ENCODE peak calls at places on chromosomes 7 and 10, in five cellular contexts. One of them, this sample, is unnamed.
A peak's percentile ranks its signal among the peaks of the same experiment; 100 is the strongest.

GRCh38 chr10:28997736-28998135 is 291.1 kb upstream of the LYZL1 start:
- DNase-seq in HCT116: no peak
- DNase-seq in H9: no peak
- DNase-seq in fibroblast of lung: peak; percentile 25
- DNase-seq in aorta: no peak
- DNase-seq in this sample: no peak

GRCh38 chr7:75980865-75981449 is 13.4 kb downstream of the TMEM120A start:
- DNase-seq in HCT116: no peak
- DNase-seq in H9: no peak
- DNase-seq in fibroblast of lung: no peak
- DNase-seq in aorta: no peak
- DNase-seq in this sample: no peak

GRCh38 chr7:130292682-130293257 is at the start of gene CPA4:
- DNase-seq in HCT116: peak; percentile 91
- DNase-seq in H9: no peak
- DNase-seq in fibroblast of lung: peak; percentile 94
- DNase-seq in aorta: peak; percentile 82
- DNase-seq in this sample: no peak

GRCh38 chr10:11687357-11687771 is 54.8 kb upstream of the ECHDC3 start:
- DNase-seq in HCT116: peak; percentile 32
- DNase-seq in H9: no peak
- DNase-seq in fibroblast of lung: no peak
- DNase-seq in aorta: no peak
- DNase-seq in this sample: no peak

GRCh38 chr7:26705567-26705966 is 158.8 kb downstream of the SKAP2 start:
- DNase-seq in HCT116: no peak
- DNase-seq in H9: no peak
- DNase-seq in fibroblast of lung: peak; percentile 98
- DNase-seq in aorta: no peak
- DNase-seq in this sample: no peak

GRCh38 chr7:123747089-123747488 is 1.7 kb downstream of the WASL start:
- DNase-seq in HCT116: no peak
- DNase-seq in H9: no peak
- DNase-seq in fibroblast of lung: no peak
- DNase-seq in aorta: no peak
- DNase-seq in this sample: no peak

GRCh38 chr10:22550732-22551131 is 163.6 kb downstream of the PIP4K2A start:
- DNase-seq in HCT116: peak; percentile 16
- DNase-seq in H9: peak; percentile 71
- DNase-seq in fibroblast of lung: peak; percentile 36
- DNase-seq in aorta: peak; percentile 82
- DNase-seq in this sample: peak; percentile 60

GRCh38 chr10:121216295-121216694 is 365.1 kb downstream of the WDR11 start:
- DNase-seq in HCT116: no peak
- DNase-seq in H9: no peak
- DNase-seq in fibroblast of lung: no peak
- DNase-seq in aorta: no peak
- DNase-seq in this sample: no peak

GRCh38 chr7:114650491-114650890 is 235.9 kb downstream of the FOXP2 start:
- DNase-seq in HCT116: no peak
- DNase-seq in H9: no peak
- DNase-seq in fibroblast of lung: no peak
- DNase-seq in aorta: no peak
- DNase-seq in this sample: no peak

GRCh38 chr10:624605-625334 is 64.7 kb downstream of the DIP2C start:
- DNase-seq in HCT116: no peak
- DNase-seq in H9: peak; percentile 83
- DNase-seq in fibroblast of lung: peak; percentile 78
- DNase-seq in aorta: no peak
- DNase-seq in this sample: no peak

GRCh38 chr10:21524526-21525366 is 736 bp downstream of the SKIDA1 start:
- DNase-seq in HCT116: no peak
- DNase-seq in H9: no peak
- DNase-seq in fibroblast of lung: peak; percentile 85
- DNase-seq in aorta: peak; percentile 56
- DNase-seq in this sample: no peak

GRCh38 chr7:28688651-28689050 is 269.5 kb downstream of the TRIL start:
- DNase-seq in HCT116: no peak
- DNase-seq in H9: no peak
- DNase-seq in fibroblast of lung: peak; percentile 61
- DNase-seq in aorta: no peak
- DNase-seq in this sample: no peak

GRCh38 chr7:50304158-50304910 is at the start of gene IKZF1:
- DNase-seq in HCT116: no peak
- DNase-seq in H9: peak; percentile 46
- DNase-seq in fibroblast of lung: no peak
- DNase-seq in aorta: peak; percentile 86
- DNase-seq in this sample: peak; percentile 48

GRCh38 chr10:91643700-91644099 is 10.8 kb upstream of the PPP1R3C start:
- DNase-seq in HCT116: no peak
- DNase-seq in H9: peak; percentile 67
- DNase-seq in fibroblast of lung: no peak
- DNase-seq in aorta: no peak
- DNase-seq in this sample: no peak

GRCh38 chr7:135666836-135667235 is 4.5 kb downstream of the STMP1 start:
- DNase-seq in HCT116: no peak
- DNase-seq in H9: no peak
- DNase-seq in fibroblast of lung: no peak
- DNase-seq in aorta: no peak
- DNase-seq in this sample: no peak

GRCh38 chr7:22732556-22733126 is 5.6 kb downstream of the IL6 start:
- DNase-seq in HCT116: peak; percentile 21
- DNase-seq in H9: no peak
- DNase-seq in fibroblast of lung: peak; percentile 28
- DNase-seq in aorta: no peak
- DNase-seq in this sample: no peak

GRCh38 chr10:61262486-61263261 is 190.5 kb downstream of the TMEM26 start:
- DNase-seq in HCT116: no peak
- DNase-seq in H9: no peak
- DNase-seq in fibroblast of lung: peak; percentile 84
- DNase-seq in aorta: no peak
- DNase-seq in this sample: no peak

GRCh38 chr7:112714917-112715316 is 75.3 kb downstream of the TMEM168 start:
- DNase-seq in HCT116: no peak
- DNase-seq in H9: no peak
- DNase-seq in fibroblast of lung: no peak
- DNase-seq in aorta: no peak
- DNase-seq in this sample: no peak

GRCh38 chr10:132641966-132642731 is 104.6 kb downstream of the INPP5A start:
- DNase-seq in HCT116: no peak
- DNase-seq in H9: no peak
- DNase-seq in fibroblast of lung: no peak
- DNase-seq in aorta: peak; percentile 76
- DNase-seq in this sample: no peak

GRCh38 chr7:16509829-16510228 is 16.8 kb upstream of the LRRC72 start:
- DNase-seq in HCT116: no peak
- DNase-seq in H9: no peak
- DNase-seq in fibroblast of lung: no peak
- DNase-seq in aorta: no peak
- DNase-seq in this sample: no peak

GRCh38 chr7:115208710-115209540 is 287.0 kb downstream of the MDFIC start:
- DNase-seq in HCT116: no peak
- DNase-seq in H9: no peak
- DNase-seq in fibroblast of lung: no peak
- DNase-seq in aorta: no peak
- DNase-seq in this sample: no peak

GRCh38 chr7:35820858-35821257 is 20.0 kb downstream of the SEPTIN7 start:
- DNase-seq in HCT116: no peak
- DNase-seq in H9: no peak
- DNase-seq in fibroblast of lung: no peak
- DNase-seq in aorta: no peak
- DNase-seq in this sample: no peak

GRCh38 chr7:108037748-108038147 is 34.8 kb upstream of the LAMB1 start:
- DNase-seq in HCT116: no peak
- DNase-seq in H9: no peak
- DNase-seq in fibroblast of lung: no peak
- DNase-seq in aorta: no peak
- DNase-seq in this sample: no peak

GRCh38 chr7:1357601-1358271 is 101.5 kb downstream of the MICALL2 start:
- DNase-seq in HCT116: no peak
- DNase-seq in H9: no peak
- DNase-seq in fibroblast of lung: no peak
- DNase-seq in aorta: peak; percentile 54
- DNase-seq in this sample: no peak

GRCh38 chr7:41886906-41887311 is 184.0 kb upstream of the INHBA start:
- DNase-seq in HCT116: no peak
- DNase-seq in H9: peak; percentile 52
- DNase-seq in fibroblast of lung: peak; percentile 95
- DNase-seq in aorta: peak; percentile 89
- DNase-seq in this sample: no peak

GRCh38 chr7:147022056-147022455 is 905.5 kb downstream of the CNTNAP2 start:
- DNase-seq in HCT116: no peak
- DNase-seq in H9: no peak
- DNase-seq in fibroblast of lung: no peak
- DNase-seq in aorta: no peak
- DNase-seq in this sample: no peak

GRCh38 chr7:57201895-57202210 is 69.6 kb upstream of the ZNF479 start:
- DNase-seq in HCT116: no peak
- DNase-seq in H9: no peak
- DNase-seq in fibroblast of lung: no peak
- DNase-seq in aorta: peak; percentile 54
- DNase-seq in this sample: no peak

GRCh38 chr7:57205000-57205399 is 72.8 kb upstream of the ZNF479 start:
- DNase-seq in HCT116: no peak
- DNase-seq in H9: no peak
- DNase-seq in fibroblast of lung: no peak
- DNase-seq in aorta: peak; percentile 50
- DNase-seq in this sample: no peak

GRCh38 chr7:57202274-57202673 is 70.0 kb upstream of the ZNF479 start:
- DNase-seq in HCT116: no peak
- DNase-seq in H9: no peak
- DNase-seq in fibroblast of lung: no peak
- DNase-seq in aorta: peak; percentile 45
- DNase-seq in this sample: no peak

GRCh38 chr7:57204411-57204811 is 72.2 kb upstream of the ZNF479 start:
- DNase-seq in HCT116: no peak
- DNase-seq in H9: no peak
- DNase-seq in fibroblast of lung: no peak
- DNase-seq in aorta: peak; percentile 39
- DNase-seq in this sample: no peak

GRCh38 chr7:57203161-57203791 is 71.0 kb upstream of the ZNF479 start:
- DNase-seq in HCT116: no peak
- DNase-seq in H9: no peak
- DNase-seq in fibroblast of lung: no peak
- DNase-seq in aorta: peak; percentile 73
- DNase-seq in this sample: no peak
- H3K9me3 ChIP-seq in HCT116: no peaks in the 10 kb centered on the region
- H3K9me3 ChIP-seq in H9: peaks cover 81% of the 10 kb centered on the region
- H3K9me3 ChIP-seq in fibroblast of lung: no peaks in the 10 kb centered on the region
- H3K9me3 ChIP-seq in aorta: peaks cover 7% of the 10 kb centered on the region
- H3K9me3 ChIP-seq in this sample: no peaks in the 10 kb centered on the region

DNA sequence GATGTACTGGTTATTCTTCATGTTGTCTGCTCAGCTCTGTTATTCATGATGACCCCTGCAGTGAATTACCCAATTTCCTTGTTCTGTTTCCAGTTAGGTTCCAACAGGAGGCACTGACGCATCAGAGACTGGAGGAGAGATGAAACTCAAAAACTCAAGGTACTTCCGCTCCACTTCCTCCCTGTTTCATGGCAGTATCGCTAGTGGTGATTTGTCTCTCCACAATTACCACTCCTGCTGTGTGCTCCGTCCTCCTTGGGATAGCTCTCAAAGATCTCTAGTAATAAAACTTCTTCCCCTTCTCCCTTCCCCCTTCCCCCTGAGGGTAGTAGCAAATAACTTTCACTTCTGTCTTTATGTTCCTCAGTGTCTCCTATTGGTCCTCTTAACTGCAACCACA is 107.4 kb upstream of the ABCB5 start:
- DNase-seq in HCT116: no peak
- DNase-seq in H9: no peak
- DNase-seq in fibroblast of lung: no peak
- DNase-seq in aorta: no peak
- DNase-seq in this sample: no peak
- H3K9me3 ChIP-seq in HCT116: no peaks in the 10 kb centered on the region
- H3K9me3 ChIP-seq in H9: no peaks in the 10 kb centered on the region
- H3K9me3 ChIP-seq in fibroblast of lung: no peaks in the 10 kb centered on the region
- H3K9me3 ChIP-seq in aorta: no peaks in the 10 kb centered on the region
- H3K9me3 ChIP-seq in this sample: no peaks in the 10 kb centered on the region

DNA sequence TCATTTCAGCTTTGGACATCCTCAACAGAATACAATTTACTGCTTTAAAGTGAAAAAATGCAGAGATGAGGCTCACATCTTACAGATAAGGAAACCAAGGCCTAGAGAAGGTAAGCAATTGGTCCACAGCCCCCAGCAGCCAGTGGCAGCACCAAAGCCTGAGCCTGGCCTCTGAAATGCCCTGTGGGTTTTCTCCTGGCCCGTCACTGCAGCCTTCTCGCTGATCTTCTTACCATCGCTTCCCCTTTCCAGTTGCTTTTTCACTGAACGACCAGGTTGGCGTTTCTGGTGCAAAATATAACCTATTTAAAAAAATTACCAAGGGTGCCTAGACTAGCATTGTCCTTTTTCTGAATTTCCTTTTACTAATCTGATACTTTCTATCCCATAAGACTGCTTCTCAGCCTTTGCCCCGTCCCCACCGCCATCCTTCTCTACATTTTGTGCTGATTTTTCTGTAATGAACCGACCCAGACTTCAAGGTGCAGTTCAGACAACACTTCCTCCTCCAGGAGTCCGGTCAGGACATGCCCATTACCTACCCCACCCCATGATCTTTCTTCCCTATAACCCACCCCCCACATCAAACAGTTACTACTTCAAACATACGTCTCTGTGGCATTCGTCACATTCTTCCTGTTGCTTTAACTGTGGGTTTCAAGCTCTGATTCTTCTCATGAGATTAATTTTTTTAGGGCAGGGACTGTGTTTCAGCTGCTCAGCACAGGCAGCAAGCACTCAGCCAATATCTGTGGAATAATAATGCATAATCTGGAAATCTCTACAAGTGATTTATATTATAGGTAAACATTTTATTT is 289.4 kb downstream of the DNAJB6 start:
- DNase-seq in HCT116: no peak
- DNase-seq in H9: no peak
- DNase-seq in fibroblast of lung: no peak
- DNase-seq in aorta: no peak
- DNase-seq in this sample: no peak
- H3K9me3 ChIP-seq in HCT116: no peaks in the 10 kb centered on the region
- H3K9me3 ChIP-seq in H9: no peaks in the 10 kb centered on the region
- H3K9me3 ChIP-seq in fibroblast of lung: no peaks in the 10 kb centered on the region
- H3K9me3 ChIP-seq in aorta: peaks cover 2% of the 10 kb centered on the region
- H3K9me3 ChIP-seq in this sample: no peaks in the 10 kb centered on the region

DNA sequence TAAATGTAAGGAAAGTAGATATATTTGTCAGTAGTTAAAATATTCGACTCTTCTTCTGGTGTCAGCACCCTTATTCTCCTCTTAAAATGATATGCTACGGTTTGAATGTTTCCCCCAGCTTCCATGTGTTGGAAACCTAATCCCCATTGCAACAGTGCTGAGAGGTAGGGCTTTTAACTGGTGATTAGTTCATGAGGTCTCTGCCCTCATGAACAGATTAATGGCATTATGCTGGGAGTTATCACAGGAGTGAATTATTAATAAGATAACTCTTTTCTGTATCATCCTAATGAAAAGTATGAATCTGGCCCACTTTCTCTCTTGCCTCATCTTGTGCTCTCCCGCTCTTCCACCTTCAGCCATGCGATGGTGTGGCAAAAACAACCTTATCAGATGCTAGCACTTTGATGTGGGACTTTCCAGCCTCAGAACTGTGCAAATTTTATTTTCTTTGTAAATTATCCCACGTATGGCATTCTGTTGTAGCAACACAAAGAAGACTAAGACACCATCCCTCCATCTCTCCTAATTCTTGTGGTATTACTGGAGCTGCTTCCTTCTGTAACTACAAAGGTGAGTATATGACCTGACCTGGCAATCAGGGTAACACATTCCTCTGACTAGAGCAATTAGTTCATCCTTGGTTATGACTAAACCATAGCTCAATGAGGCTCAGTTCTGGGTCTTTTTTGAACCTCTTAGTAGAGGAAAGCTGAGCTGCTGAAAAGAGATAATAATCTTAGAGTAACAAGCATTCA is 171.1 kb upstream of the TMEM196 start:
- DNase-seq in HCT116: peak; percentile 60
- DNase-seq in H9: no peak
- DNase-seq in fibroblast of lung: no peak
- DNase-seq in aorta: no peak
- DNase-seq in this sample: no peak
- H3K9me3 ChIP-seq in HCT116: no peaks in the 10 kb centered on the region
- H3K9me3 ChIP-seq in H9: no peaks in the 10 kb centered on the region
- H3K9me3 ChIP-seq in fibroblast of lung: no peaks in the 10 kb centered on the region
- H3K9me3 ChIP-seq in aorta: no peaks in the 10 kb centered on the region
- H3K9me3 ChIP-seq in this sample: peaks cover 2% of the 10 kb centered on the region

This sample was measured in T-helper 17 cell.